ENCODE peak calls at places on chromosomes 1 and 21, in five cellular contexts. C, P, A, O and F are unnamed samples.

GRCh38 chr1:3461238-3461933 is 6.9 kb downstream of the ARHGEF16 start:
- DNase-seq in P (peak; percentile 51), C (no peak), A (no peak), O (no peak), F (no peak)

GRCh38 chr21:34967509-34968289 is 81.4 kb downstream of the RUNX1 start:
- DNase-seq in A (peak; percentile 86), O (no peak), P (no peak), C (no peak), F (no peak)

GRCh38 chr1:236870721-236871120 is 75.6 kb downstream of the MTR start:
- DNase-seq in O (no peak), P (no peak), A (no peak), C (no peak), F (no peak)

GRCh38 chr1:59718989-59719360 is 95.8 kb upstream of the HOOK1 start:
- DNase-seq in P (no peak), C (no peak), O (no peak), A (no peak), F (no peak)

GRCh38 chr1:168556647-168557046 is 12.8 kb upstream of the XCL2 start:
- DNase-seq in C (no peak), A (peak; percentile 11), O (no peak), P (no peak), F (no peak)

GRCh38 chr1:40784141-40784770 is 669 bp downstream of the KCNQ4 start:
- DNase-seq in A (no peak), C (no peak), O (no peak), P (no peak), F (no peak)

GRCh38 chr1:243549108-243549507 is 293.3 kb downstream of the SDCCAG8 start:
- DNase-seq in O (no peak), C (no peak), P (no peak), A (peak; percentile 71), F (no peak)

GRCh38 chr1:171296897-171297296 is 17.1 kb upstream of the FMO4 start:
- DNase-seq in O (no peak), P (no peak), A (no peak), C (no peak), F (peak; percentile 66)

DNA sequence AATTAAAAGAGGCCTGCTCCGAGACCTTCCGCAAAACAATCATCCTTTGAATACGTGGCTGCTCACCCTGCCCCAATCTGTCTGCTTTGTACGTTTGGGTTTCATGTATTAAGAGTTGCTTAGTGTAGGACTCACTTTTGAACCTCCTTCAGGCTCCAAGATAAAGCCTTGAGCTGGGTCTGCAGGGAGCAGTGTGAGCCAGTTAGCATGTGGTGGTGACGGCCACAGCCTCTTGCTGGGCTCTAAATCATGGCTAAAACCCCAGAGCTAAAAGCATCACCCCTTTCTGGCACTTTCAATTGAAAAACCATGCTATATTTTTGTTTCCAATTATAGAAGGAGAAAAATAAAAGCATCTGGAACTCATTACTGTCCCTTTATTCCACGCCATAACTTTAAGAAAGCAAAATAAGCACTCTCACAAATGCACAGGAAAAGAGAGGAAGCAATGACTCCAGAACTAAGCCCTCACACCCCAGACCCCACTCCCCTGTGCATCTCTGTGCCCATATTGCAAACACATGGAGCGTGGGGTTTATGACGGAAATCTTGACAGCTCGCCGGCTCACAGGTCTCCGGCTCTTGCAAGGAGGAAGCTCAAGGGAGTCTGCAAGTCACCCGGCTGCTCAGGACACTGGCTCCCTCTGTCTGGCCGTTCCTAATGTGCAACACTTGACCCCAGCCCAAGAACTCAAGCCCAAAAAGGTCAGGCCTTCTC is 135.5 kb downstream of the MIS18A start:
- DNase-seq in O (no peak), C (peak; percentile 17), P (peak; percentile 65), A (no peak), F (peak; percentile 87)
- H3K27ac ChIP-seq in O (no peak overlapping the region), C (no peak overlapping the region), P (no peak overlapping the region), A (no peak overlapping the region), F (no peak overlapping the region)

GRCh38 chr1:114455102-114455785 is 55.8 kb downstream of the TRIM33 start:
- DNase-seq in C (no peak), O (no peak), A (no peak), P (no peak), F (no peak)

GRCh38 chr1:114454539-114454938 is 56.5 kb downstream of the TRIM33 start:
- DNase-seq in P (no peak), C (no peak), A (no peak), O (no peak), F (no peak)

GRCh38 chr1:114457675-114458074 is 53.3 kb downstream of the TRIM33 start:
- DNase-seq in P (no peak), C (no peak), A (no peak), O (no peak), F (no peak)

GRCh38 chr1:114458208-114458777 is 52.7 kb downstream of the TRIM33 start:
- DNase-seq in P (no peak), O (no peak), C (no peak), A (peak; percentile 61), F (no peak)

DNA sequence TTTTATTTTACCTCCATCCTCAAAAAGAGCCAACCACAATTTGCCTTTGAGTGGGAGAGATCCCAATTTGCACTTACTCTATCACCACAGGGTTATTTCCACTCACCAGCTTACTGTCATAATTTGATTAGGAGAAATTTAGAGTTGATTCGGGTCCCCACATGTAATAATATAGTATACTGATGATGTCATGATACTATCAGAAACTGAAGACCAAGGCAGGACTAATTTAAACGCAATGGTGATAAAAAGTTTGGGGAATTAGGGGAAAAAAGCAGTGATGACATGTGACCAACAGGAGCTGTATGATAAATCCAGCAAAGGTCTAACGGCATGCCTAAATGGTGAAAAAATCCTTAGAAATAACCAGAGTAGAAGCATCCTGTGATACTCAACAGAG is 54.4 kb downstream of the TRIM33 start:
- DNase-seq in P (no peak), C (no peak), O (no peak), A (no peak), F (no peak)
- H3K4me1 ChIP-seq in P (no peaks in the 10 kb centered on the region), C (no peaks in the 10 kb centered on the region), O (no peaks in the 10 kb centered on the region), A (no peaks in the 10 kb centered on the region), F (no peaks in the 10 kb centered on the region)

DNA sequence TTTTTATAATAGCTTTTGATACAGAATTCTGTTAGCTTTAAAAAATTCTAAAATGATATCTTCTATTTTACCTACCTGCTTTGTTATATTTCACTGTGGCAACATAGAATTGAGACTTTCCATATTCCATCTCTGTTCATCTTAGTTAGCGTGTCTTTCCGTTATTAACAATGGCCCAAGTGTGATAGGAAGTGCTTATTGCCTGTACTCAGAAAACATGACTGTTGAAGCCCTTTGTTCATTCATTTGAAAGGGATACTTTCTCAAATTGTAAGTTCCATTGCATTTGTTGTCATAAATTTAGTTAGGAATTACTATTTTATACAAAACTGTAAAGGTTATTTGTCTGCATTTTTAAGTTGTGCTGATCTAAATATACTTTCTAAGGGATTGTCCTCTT is 73.1 kb downstream of the LAMC1 start:
- DNase-seq in C (no peak), A (no peak), O (no peak), P (no peak), F (no peak)
- H3K27ac ChIP-seq in C (peak overlapping the region; percentile 21), A (no peak overlapping the region), O (no peak overlapping the region), P (peak overlapping the region; percentile 34), F (peak overlapping the region; percentile 70)

GRCh38 chr21:41918561-41919358 is 35.1 kb downstream of the C2CD2 start:
- DNase-seq in A (no peak), C (no peak), O (no peak), P (no peak), F (no peak)
- H3K4me1 ChIP-seq in A (peaks cover 2% of the 10 kb centered on the region), C (no peaks in the 10 kb centered on the region), O (no peaks in the 10 kb centered on the region), P (peaks cover 4% of the 10 kb centered on the region), F (peaks cover 5% of the 10 kb centered on the region)

GRCh38 chr1:91398291-91398690 is 6.3 kb downstream of the HFM1 start:
- DNase-seq in C (no peak), A (no peak), O (no peak), P (no peak), F (no peak)

GRCh38 chr1:91402023-91402422 is 2.6 kb downstream of the HFM1 start:
- DNase-seq in A (peak; percentile 24), O (no peak), C (no peak), P (no peak), F (no peak)

GRCh38 chr1:91400133-91400725 is 4.4 kb downstream of the HFM1 start:
- DNase-seq in A (no peak), C (no peak), O (no peak), P (peak; percentile 30), F (no peak)

DNA sequence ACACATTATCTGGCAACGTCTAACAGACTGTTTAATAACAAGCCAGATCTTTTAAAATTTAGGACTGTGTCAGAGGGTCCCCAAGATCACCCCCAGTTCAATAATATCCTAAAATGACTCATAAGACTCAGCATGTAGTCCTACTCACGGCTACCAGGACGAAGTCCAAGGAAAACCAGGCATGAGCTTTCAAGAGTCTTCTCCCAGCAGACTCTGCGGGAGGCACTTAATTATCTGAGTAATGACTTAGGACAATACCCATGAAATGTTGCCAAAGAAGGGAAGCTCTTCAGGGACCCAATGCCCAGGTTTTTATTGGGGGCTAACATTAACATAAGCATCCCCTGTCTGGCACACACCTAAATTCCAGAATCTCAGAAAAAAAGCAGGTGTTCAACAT is 7.0 kb downstream of the HFM1 start:
- DNase-seq in A (no peak), P (no peak), C (no peak), O (no peak), F (no peak)
- H3K27ac ChIP-seq in A (no peak overlapping the region), P (no peak overlapping the region), C (no peak overlapping the region), O (no peak overlapping the region), F (no peak overlapping the region)

GRCh38 chr1:203272633-203273205 is 32.6 kb upstream of the BTG2 start:
- DNase-seq in P (no peak), O (no peak), C (no peak), A (no peak), F (peak; percentile 57)
- H3K4me1 ChIP-seq in P (peaks cover 23% of the 10 kb centered on the region), O (peaks cover 24% of the 10 kb centered on the region), C (peaks cover 11% of the 10 kb centered on the region), A (peaks cover 16% of the 10 kb centered on the region), F (peaks cover 66% of the 10 kb centered on the region)